ENCODE peak calls at places on chromosomes 16 and 17, in eight cellular contexts. P, W, U, Z, Q, Y, T and R are unnamed samples.

GRCh38 chr17:40032322-40033320 is 17.4 kb downstream of the CSF3 start:
- DNase-seq in Y (no peak), T (peak; percentile 72), W (no peak), Z (peak; percentile 93), U (no peak), Q (no peak), P (no peak), R (no peak)

GRCh38 chr17:16419929-16420271 is 4.5 kb downstream of the TRPV2 start:
- DNase-seq in Y (no peak), Q (no peak), T (no peak), P (no peak), Z (no peak), U (no peak), W (no peak), R (no peak)

GRCh38 chr17:37650419-37651003 is 7.3 kb upstream of the DDX52 start:
- DNase-seq in U (no peak), Q (no peak), Y (peak; percentile 77), Z (no peak), P (no peak), W (no peak), T (no peak), R (no peak)

GRCh38 chr17:3894927-3895343 is 2.1 kb upstream of the CAMKK1 start:
- DNase-seq in Y (no peak), T (no peak), W (no peak), U (peak; percentile 47), Q (peak; percentile 53), P (no peak), Z (no peak), R (peak; percentile 83)

GRCh38 chr16:4388275-4389021 is 16.8 kb downstream of the VASN start:
- DNase-seq in P (peak; percentile 96), T (peak; percentile 51), Q (peak; percentile 72), Y (no peak), Z (no peak), U (peak; percentile 60), W (no peak), R (no peak)

GRCh38 chr17:29225388-29225787 is 21.3 kb upstream of the CRYBA1 start:
- DNase-seq in Y (no peak), W (no peak), T (no peak), U (no peak), P (no peak), Q (no peak), Z (no peak), R (no peak)

GRCh38 chr17:62653831-62654829 is 26.7 kb downstream of the MRC2 start:
- DNase-seq in T (peak; percentile 87), Z (peak; percentile 72), Y (no peak), W (no peak), Q (peak; percentile 89), U (peak; percentile 59), P (peak; percentile 74), R (peak; percentile 56)

GRCh38 chr17:64131606-64132270 is 1.8 kb upstream of the ERN1 start:
- DNase-seq in U (peak; percentile 52), Y (no peak), W (no peak), P (no peak), Z (no peak), T (no peak), Q (no peak), R (no peak)

GRCh38 chr17:69729937-69730336 is 315.4 kb downstream of the MAP2K6 start:
- DNase-seq in Z (no peak), P (no peak), Q (no peak), Y (no peak), U (no peak), T (no peak), W (no peak), R (no peak)

GRCh38 chr16:56246051-56246817 is 54.9 kb downstream of the GNAO1 start:
- DNase-seq in U (no peak), Q (no peak), P (peak; percentile 59), T (no peak), Y (peak; percentile 18), Z (peak; percentile 84), W (no peak), R (no peak)

GRCh38 chr16:86477642-86478041 is 32.7 kb upstream of the FOXF1 start:
- DNase-seq in W (no peak), Q (no peak), T (no peak), P (no peak), Z (no peak), Y (no peak), U (no peak), R (no peak)

GRCh38 chr17:12328204-12328603 is 307.5 kb downstream of the MAP2K4 start:
- DNase-seq in P (no peak), Y (no peak), W (no peak), Q (no peak), Z (no peak), T (no peak), U (no peak), R (no peak)
- H3K4me3 ChIP-seq in P (no peak overlapping the region), Y (no peak overlapping the region), W (no peak overlapping the region), Q (no peak overlapping the region), Z (no peak overlapping the region), T (no peak overlapping the region), U (no peak overlapping the region), R (no peak overlapping the region)

DNA sequence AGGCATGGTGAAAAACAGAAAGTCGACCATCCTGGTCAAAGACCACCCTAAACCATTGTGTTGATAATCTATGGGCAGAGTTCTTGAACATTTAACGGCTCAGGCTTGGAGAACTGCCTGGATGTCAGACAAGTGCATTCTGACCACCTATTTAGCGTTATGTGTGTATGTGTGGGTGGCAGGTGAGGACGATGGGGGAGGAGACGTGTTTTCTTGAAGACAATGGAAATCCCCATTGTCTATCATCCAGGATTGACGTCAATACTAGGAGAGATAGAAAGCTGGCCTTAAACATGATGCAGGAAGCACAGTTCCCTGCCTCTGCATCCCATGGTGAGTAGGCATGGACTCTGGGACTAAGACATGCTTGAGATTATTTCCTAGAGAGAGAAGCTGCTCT is 157.4 kb upstream of the MAF start:
- DNase-seq in Q (no peak), P (no peak), T (no peak), U (no peak), Z (no peak), Y (no peak), W (no peak), R (no peak)
- H3K9me3 ChIP-seq in Q (no peaks in the 10 kb centered on the region), P (no peaks in the 10 kb centered on the region), T (no peaks in the 10 kb centered on the region), U (no peaks in the 10 kb centered on the region), Z (no peaks in the 10 kb centered on the region), Y (no peaks in the 10 kb centered on the region), W (no peaks in the 10 kb centered on the region), R (no peaks in the 10 kb centered on the region)

DNA sequence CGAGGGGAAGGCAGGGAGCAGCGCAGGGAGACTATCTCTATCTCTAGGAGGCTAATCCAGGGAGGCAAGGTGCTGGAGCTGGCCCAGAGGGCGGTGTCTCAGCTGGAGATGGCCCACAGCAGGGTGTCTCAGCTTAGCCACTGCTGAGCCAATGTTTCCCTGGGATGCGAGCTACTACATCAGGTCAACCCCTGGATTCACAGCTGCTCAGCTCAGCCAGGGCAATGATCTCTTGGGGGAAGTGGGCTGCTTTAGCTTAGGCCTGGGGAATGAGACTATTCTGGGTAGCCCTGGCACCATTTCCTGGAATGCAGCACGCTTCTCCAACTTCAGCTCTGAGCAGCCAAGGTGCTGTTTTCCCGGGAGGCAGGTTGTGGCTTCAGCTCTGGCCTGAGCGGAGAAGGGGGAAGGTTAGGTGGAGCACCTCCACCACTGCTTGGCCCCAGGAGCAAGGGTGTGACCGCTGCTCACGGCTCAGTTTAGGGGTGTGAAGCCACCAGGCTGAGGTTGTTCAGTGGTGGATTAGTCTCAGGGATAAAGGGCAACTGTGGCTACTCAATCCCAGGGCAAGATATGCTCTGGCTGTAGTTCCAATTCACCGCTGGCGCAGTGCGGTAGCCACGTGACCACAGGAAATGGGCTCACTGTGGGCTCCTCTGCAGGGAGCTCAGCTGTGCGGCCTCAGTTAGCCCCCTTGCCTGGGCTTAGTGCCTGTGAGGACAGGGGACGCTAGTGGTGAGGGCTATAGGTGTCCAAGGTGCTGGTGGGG is 5.2 kb upstream of the PRSS21 start:
- DNase-seq in Z (peak; percentile 23), T (no peak), U (no peak), Y (no peak), Q (no peak), P (no peak), W (no peak), R (no peak)
- H3K4me3 ChIP-seq in Z (no peak overlapping the region), T (no peak overlapping the region), U (no peak overlapping the region), Y (no peak overlapping the region), Q (no peak overlapping the region), P (no peak overlapping the region), W (no peak overlapping the region), R (no peak overlapping the region)

GRCh38 chr16:57620316-57621231 is 7.9 kb upstream of the ADGRG1 start:
- DNase-seq in P (peak; percentile 55), T (no peak), W (no peak), Y (no peak), Z (no peak), Q (no peak), U (peak; percentile 12), R (peak; percentile 63)

GRCh38 chr16:57618306-57619132 is 9.9 kb upstream of the ADGRG1 start:
- DNase-seq in W (no peak), T (no peak), P (peak; percentile 39), U (no peak), Z (no peak), Y (no peak), Q (no peak), R (peak; percentile 72)

GRCh38 chr16:57619133-57619605 is 9.3 kb upstream of the ADGRG1 start:
- DNase-seq in Q (no peak), U (no peak), Z (no peak), Y (no peak), T (no peak), W (no peak), P (no peak), R (no peak)

GRCh38 chr16:57621521-57622268 is 6.7 kb upstream of the ADGRG1 start:
- DNase-seq in T (no peak), P (peak; percentile 48), U (peak; percentile 12), Z (no peak), Y (no peak), Q (no peak), W (no peak), R (no peak)

DNA sequence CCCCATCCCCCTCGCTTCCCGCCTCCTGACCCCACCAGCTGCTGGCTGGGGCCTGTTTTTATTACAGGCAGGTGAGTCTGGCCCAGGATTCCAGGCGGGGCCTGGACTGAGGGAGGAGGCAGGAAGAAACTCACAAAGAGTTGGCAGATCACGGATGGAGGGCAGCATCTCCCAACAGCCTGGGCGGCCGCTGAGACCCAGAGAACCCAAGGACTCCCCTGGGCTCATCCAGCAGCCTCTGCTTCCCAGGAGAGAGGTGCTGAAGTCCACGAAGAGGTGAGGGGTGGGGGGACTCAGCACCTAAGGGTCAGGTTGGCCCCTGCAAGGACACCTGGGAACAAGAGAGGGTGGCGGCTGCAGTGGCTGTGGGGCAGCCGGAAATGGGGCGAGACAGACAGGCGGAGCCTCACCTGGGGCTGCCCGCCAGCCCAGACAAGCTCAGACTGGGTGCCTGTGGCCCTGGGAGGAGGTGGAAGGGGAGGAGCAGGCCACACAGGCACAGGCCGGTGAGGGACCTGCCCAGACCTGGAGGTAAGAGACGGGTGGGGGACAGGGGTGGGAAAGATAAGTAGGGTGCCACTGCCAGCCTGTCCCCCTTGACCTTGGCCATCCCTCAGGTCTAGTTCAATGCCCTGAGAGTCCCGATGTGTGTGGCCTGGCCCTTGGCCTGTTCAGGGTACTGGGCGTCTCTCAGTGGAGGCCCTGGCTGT is 8.7 kb upstream of the ADGRG1 start:
- DNase-seq in W (no peak), Y (peak; percentile 46), P (peak; percentile 62), T (no peak), Z (no peak), Q (no peak), U (peak; percentile 7), R (no peak)
- H3K9me3 ChIP-seq in W (no peaks in the 10 kb centered on the region), Y (no peaks in the 10 kb centered on the region), P (no peaks in the 10 kb centered on the region), T (no peaks in the 10 kb centered on the region), Z (no peaks in the 10 kb centered on the region), Q (no peaks in the 10 kb centered on the region), U (no peaks in the 10 kb centered on the region), R (no peaks in the 10 kb centered on the region)

GRCh38 chr16:997440-998051 is 16.0 kb downstream of the SOX8 start:
- DNase-seq in U (peak; percentile 55), Y (no peak), P (no peak), T (peak; percentile 48), Z (no peak), Q (peak; percentile 45), W (no peak), R (peak; percentile 41)
- H3K4me3 ChIP-seq in U (no peak overlapping the region), Y (no peak overlapping the region), P (no peak overlapping the region), T (peak overlapping the region; percentile 50), Z (no peak overlapping the region), Q (no peak overlapping the region), W (peak overlapping the region; percentile 23), R (no peak overlapping the region)